ENCODE peak calls at places on chromosomes 6 and 20, in four cellular contexts. Q is psoas muscle, Z is cardiac fibroblast, E is heart left ventricle. L is an unnamed sample.

GRCh38 chr6:156560476-156560875 is 216.7 kb upstream of the ARID1B start:
- DNase-seq in Q (no peak), Z (no peak), E (no peak), L (no peak)

GRCh38 chr6:95093154-95093553 is 484.2 kb upstream of the MANEA start:
- DNase-seq in E (no peak), Q (no peak), Z (peak), L (no peak)

GRCh38 chr6:108805611-108806181 is 42.5 kb upstream of the ARMC2 start:
- DNase-seq in E (no peak), Z (no peak), Q (no peak), L (peak)

GRCh38 chr6:84172574-84172973 is 54.9 kb downstream of the CEP162 start:
- DNase-seq in Z (no peak), Q (no peak), E (no peak), L (no peak)

GRCh38 chr20:10707070-10707469 is 33.3 kb upstream of the JAG1 start:
- DNase-seq in Z (no peak), E (no peak), Q (no peak), L (no peak)

GRCh38 chr6:169967687-169968086 is 216.3 kb downstream of the ERMARD start:
- DNase-seq in E (no peak), Q (no peak), Z (no peak), L (no peak)

GRCh38 chr6:90384720-90385119 is 88.1 kb upstream of the BACH2 start:
- DNase-seq in Q (no peak), Z (no peak), E (no peak), L (no peak)

GRCh38 chr20:3276400-3277015 is 37.5 kb upstream of the SLC4A11 start:
- DNase-seq in Q (no peak), E (no peak), Z (peak), L (no peak)

GRCh38 chr20:3218307-3218988 is 9.2 kb downstream of the ITPA start:
- DNase-seq in E (peak), Z (peak), Q (peak), L (no peak)

GRCh38 chr20:31923388-31924271 is 28.2 kb downstream of the PDRG1 start:
- DNase-seq in E (no peak), Z (no peak), Q (no peak), L (peak)

GRCh38 chr6:3617192-3617631 is 134.3 kb downstream of the PXDC1 start:
- DNase-seq in Z (no peak), E (no peak), Q (no peak), L (no peak)

GRCh38 chr6:74356385-74356784 is 660.4 kb downstream of the CD109 start:
- DNase-seq in Z (peak), Q (no peak), E (no peak), L (no peak)

GRCh38 chr6:77492529-77492928 is 29.2 kb upstream of the HTR1B start:
- DNase-seq in Q (no peak), E (no peak), Z (no peak), L (no peak)

GRCh38 chr6:90676516-90676915 is 89.6 kb upstream of the MAP3K7 start:
- DNase-seq in Q (no peak), E (no peak), Z (no peak), L (no peak)

GRCh38 chr6:9409126-9409525 is 973.8 kb upstream of the SLC35B3 start:
- DNase-seq in Q (no peak), Z (no peak), E (no peak), L (no peak)

GRCh38 chr6:107488174-107488874 is 1.6 kb upstream of the SOBP start:
- DNase-seq in Z (no peak), E (no peak), Q (no peak), L (no peak)

GRCh38 chr6:166908812-166909211 is 47.5 kb downstream of the RNASET2 start:
- DNase-seq in E (no peak), Q (no peak), Z (no peak), L (no peak)

GRCh38 chr6:125156496-125156895 is 2.9 kb downstream of the TPD52L1 start:
- DNase-seq in E (no peak), Z (no peak), Q (no peak), L (no peak)

GRCh38 chr6:3292431-3293197 is 33.9 kb downstream of the PSMG4 start:
- DNase-seq in E (no peak), Q (no peak), Z (no peak), L (no peak)

GRCh38 chr20:4086771-4087677 is 71.7 kb upstream of the RNF24 start:
- DNase-seq in Q (no peak), E (no peak), Z (no peak), L (no peak)

GRCh38 chr6:46521464-46521971 is 30.3 kb upstream of the RCAN2 start:
- DNase-seq in Q (no peak), Z (peak), E (no peak), L (no peak)

GRCh38 chr6:14246876-14247275 is 129.3 kb downstream of the CD83 start:
- DNase-seq in Q (no peak), E (no peak), Z (no peak), L (no peak)

GRCh38 chr20:50470249-50470858 is 39.8 kb upstream of the PTPN1 start:
- DNase-seq in Q (no peak), E (no peak), Z (no peak), L (no peak)

GRCh38 chr20:50467618-50468373 is 42.4 kb upstream of the PTPN1 start:
- DNase-seq in Q (peak), Z (peak), E (no peak), L (no peak)

GRCh38 chr20:50469796-50470195 is 40.4 kb upstream of the PTPN1 start:
- DNase-seq in E (no peak), Q (no peak), Z (no peak), L (no peak)

GRCh38 chr20:50469324-50469723 is 40.9 kb upstream of the PTPN1 start:
- DNase-seq in Z (no peak), Q (no peak), E (no peak), L (no peak)

DNA sequence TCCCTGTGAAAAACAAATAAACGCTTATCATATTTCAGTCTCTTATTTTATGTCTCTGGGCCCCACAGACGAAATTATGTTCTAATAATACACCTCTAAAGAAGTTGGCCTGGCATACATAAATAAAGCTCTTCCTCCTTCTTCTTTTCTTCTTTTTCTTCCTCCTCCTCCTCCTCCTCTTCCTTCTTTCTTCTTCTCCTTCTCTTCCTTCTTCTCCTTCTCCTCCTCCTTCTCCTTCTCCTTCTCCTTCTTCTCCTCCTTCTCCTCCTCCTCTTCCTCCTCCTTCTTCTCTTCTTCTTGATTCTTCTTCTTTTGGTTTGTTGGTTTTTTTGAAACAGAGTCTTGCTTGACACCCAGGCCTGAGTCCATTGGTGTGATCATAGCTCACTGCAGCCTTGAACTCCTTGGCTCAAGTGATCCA is 41.8 kb upstream of the PTPN1 start:
- DNase-seq in Q (no peak), Z (no peak), E (no peak), L (no peak)
- TF ChIP-seq CTCF in Q (no peak), Z (no peak), E (no peak), L (no peak)

DNA sequence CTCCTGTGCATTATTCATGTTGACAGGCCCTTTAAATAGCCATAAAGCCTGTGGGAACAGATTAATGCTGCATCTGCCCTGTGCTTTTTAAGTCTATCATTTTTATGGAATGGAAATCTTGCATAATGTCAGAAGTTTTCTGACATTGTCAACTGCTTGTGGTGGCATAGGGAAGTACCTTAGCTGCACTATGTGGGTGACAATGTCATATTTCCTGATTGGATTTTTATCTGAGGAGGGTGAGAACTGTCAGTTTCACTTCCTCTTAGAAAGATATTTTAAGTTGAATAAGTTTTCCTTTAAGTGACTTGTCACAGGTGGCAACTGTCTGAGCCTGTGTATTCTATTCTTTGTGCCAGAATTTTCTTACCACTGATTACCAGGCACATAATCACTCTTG is 267.9 kb downstream of the PLCB1 start:
- DNase-seq in E (no peak), Z (no peak), Q (no peak), L (peak)
- H3K4me3 ChIP-seq in E (no peak), Z (no peak), Q (no peak), L (no peak)

GRCh38 chr20:62778601-62779416 is 17.5 kb upstream of the MRGBP start:
- DNase-seq in Z (no peak), E (no peak), Q (no peak), L (no peak)
- TF ChIP-seq CTCF in Z (no peak), E (no peak), Q (no peak), L (no peak)

GRCh38 chr20:1184638-1185315 is at the start of gene TMEM74B:
- DNase-seq in E (no peak), Z (no peak), Q (no peak), L (no peak)
- H3K4me3 ChIP-seq in E (peak), Z (peak), Q (peak), L (no peak)